ENCODE peak calls at places on chromosome 9, in nine cellular contexts. One of them, this sample, is unnamed. For H3K4me1, the result is how much of the 10 kb centered on the place peaks cover.

GRCh38 chr9:88011005-88011766 is 36.9 kb upstream of the CDK20 start:
- DNase-seq in esophagus muscularis mucosa: no peak
- DNase-seq in esophagus squamous epithelium: no peak
- DNase-seq in sigmoid colon: no peak
- DNase-seq in testis: peak
- DNase-seq in ovary: no peak
- DNase-seq in A549: peak
- DNase-seq in suprapubic skin: no peak
- DNase-seq in body of pancreas: no peak
- DNase-seq in this sample: no peak

GRCh38 chr9:137053944-137054931 is at the start of gene ENTPD2:
- DNase-seq in esophagus squamous epithelium: no peak
- DNase-seq in testis: peak
- DNase-seq in ovary: no peak
- DNase-seq in suprapubic skin: no peak
- DNase-seq in A549: no peak
- DNase-seq in esophagus muscularis mucosa: no peak
- DNase-seq in body of pancreas: peak
- DNase-seq in sigmoid colon: no peak
- DNase-seq in this sample: no peak

GRCh38 chr9:101465330-101465915 is 29.8 kb upstream of the ALDOB start:
- DNase-seq in body of pancreas: peak
- DNase-seq in testis: peak
- DNase-seq in A549: peak
- DNase-seq in suprapubic skin: no peak
- DNase-seq in sigmoid colon: no peak
- DNase-seq in ovary: no peak
- DNase-seq in esophagus muscularis mucosa: no peak
- DNase-seq in esophagus squamous epithelium: no peak
- DNase-seq in this sample: no peak

GRCh38 chr9:6029581-6029980 is 14.2 kb upstream of the RANBP6 start:
- DNase-seq in ovary: no peak
- DNase-seq in body of pancreas: no peak
- DNase-seq in A549: no peak
- DNase-seq in esophagus muscularis mucosa: no peak
- DNase-seq in suprapubic skin: no peak
- DNase-seq in sigmoid colon: no peak
- DNase-seq in testis: peak
- DNase-seq in esophagus squamous epithelium: no peak
- DNase-seq in this sample: no peak

GRCh38 chr9:4721736-4722135 is 19.3 kb downstream of the AK3 start:
- DNase-seq in A549: no peak
- DNase-seq in suprapubic skin: no peak
- DNase-seq in esophagus muscularis mucosa: no peak
- DNase-seq in body of pancreas: no peak
- DNase-seq in esophagus squamous epithelium: no peak
- DNase-seq in ovary: no peak
- DNase-seq in sigmoid colon: no peak
- DNase-seq in testis: no peak
- DNase-seq in this sample: no peak

GRCh38 chr9:93207326-93207814 is 23.4 kb downstream of the WNK2 start:
- DNase-seq in ovary: peak
- DNase-seq in sigmoid colon: peak
- DNase-seq in suprapubic skin: no peak
- DNase-seq in esophagus muscularis mucosa: no peak
- DNase-seq in A549: no peak
- DNase-seq in body of pancreas: no peak
- DNase-seq in testis: peak
- DNase-seq in esophagus squamous epithelium: no peak
- DNase-seq in this sample: peak

GRCh38 chr9:138077126-138077525 is 199.5 kb downstream of the CACNA1B start:
- DNase-seq in body of pancreas: no peak
- DNase-seq in testis: peak
- DNase-seq in esophagus muscularis mucosa: peak
- DNase-seq in A549: no peak
- DNase-seq in esophagus squamous epithelium: no peak
- DNase-seq in ovary: no peak
- DNase-seq in suprapubic skin: peak
- DNase-seq in sigmoid colon: peak
- DNase-seq in this sample: no peak

GRCh38 chr9:133693703-133694529 is 44.2 kb downstream of the SARDH start:
- DNase-seq in A549: no peak
- DNase-seq in esophagus muscularis mucosa: no peak
- DNase-seq in sigmoid colon: no peak
- DNase-seq in ovary: no peak
- DNase-seq in body of pancreas: no peak
- DNase-seq in esophagus squamous epithelium: no peak
- DNase-seq in suprapubic skin: no peak
- DNase-seq in testis: peak
- DNase-seq in this sample: no peak

GRCh38 chr9:27426717-27427645 is 97.1 kb upstream of the IFNK start:
- DNase-seq in body of pancreas: no peak
- DNase-seq in suprapubic skin: no peak
- DNase-seq in A549: peak
- DNase-seq in esophagus muscularis mucosa: no peak
- DNase-seq in sigmoid colon: no peak
- DNase-seq in ovary: no peak
- DNase-seq in testis: no peak
- DNase-seq in esophagus squamous epithelium: no peak
- DNase-seq in this sample: no peak

GRCh38 chr9:27430754-27431540 is 93.1 kb upstream of the IFNK start:
- DNase-seq in body of pancreas: no peak
- DNase-seq in esophagus squamous epithelium: no peak
- DNase-seq in esophagus muscularis mucosa: no peak
- DNase-seq in sigmoid colon: no peak
- DNase-seq in suprapubic skin: no peak
- DNase-seq in A549: no peak
- DNase-seq in ovary: no peak
- DNase-seq in testis: no peak
- DNase-seq in this sample: no peak

GRCh38 chr9:27431573-27431972 is 92.5 kb upstream of the IFNK start:
- DNase-seq in esophagus muscularis mucosa: no peak
- DNase-seq in suprapubic skin: no peak
- DNase-seq in esophagus squamous epithelium: no peak
- DNase-seq in testis: no peak
- DNase-seq in A549: no peak
- DNase-seq in body of pancreas: no peak
- DNase-seq in sigmoid colon: no peak
- DNase-seq in ovary: no peak
- DNase-seq in this sample: no peak

GRCh38 chr9:27429917-27430316 is 94.2 kb upstream of the IFNK start:
- DNase-seq in ovary: no peak
- DNase-seq in sigmoid colon: no peak
- DNase-seq in suprapubic skin: no peak
- DNase-seq in body of pancreas: no peak
- DNase-seq in esophagus muscularis mucosa: no peak
- DNase-seq in testis: no peak
- DNase-seq in A549: no peak
- DNase-seq in esophagus squamous epithelium: no peak
- DNase-seq in this sample: no peak

GRCh38 chr9:27429436-27429835 is 94.7 kb upstream of the IFNK start:
- DNase-seq in suprapubic skin: no peak
- DNase-seq in A549: no peak
- DNase-seq in body of pancreas: no peak
- DNase-seq in esophagus squamous epithelium: no peak
- DNase-seq in sigmoid colon: no peak
- DNase-seq in ovary: no peak
- DNase-seq in esophagus muscularis mucosa: no peak
- DNase-seq in testis: peak
- DNase-seq in this sample: no peak
- H3K4me1 ChIP-seq in suprapubic skin: half or more
- H3K4me1 ChIP-seq in A549: half or more
- H3K4me1 ChIP-seq in body of pancreas: under half
- H3K4me1 ChIP-seq in esophagus squamous epithelium: half or more
- H3K4me1 ChIP-seq in sigmoid colon: half or more
- H3K4me1 ChIP-seq in ovary: under half
- H3K4me1 ChIP-seq in esophagus muscularis mucosa: under half
- H3K4me1 ChIP-seq in testis: under half
- H3K4me1 ChIP-seq in this sample: under half

DNA sequence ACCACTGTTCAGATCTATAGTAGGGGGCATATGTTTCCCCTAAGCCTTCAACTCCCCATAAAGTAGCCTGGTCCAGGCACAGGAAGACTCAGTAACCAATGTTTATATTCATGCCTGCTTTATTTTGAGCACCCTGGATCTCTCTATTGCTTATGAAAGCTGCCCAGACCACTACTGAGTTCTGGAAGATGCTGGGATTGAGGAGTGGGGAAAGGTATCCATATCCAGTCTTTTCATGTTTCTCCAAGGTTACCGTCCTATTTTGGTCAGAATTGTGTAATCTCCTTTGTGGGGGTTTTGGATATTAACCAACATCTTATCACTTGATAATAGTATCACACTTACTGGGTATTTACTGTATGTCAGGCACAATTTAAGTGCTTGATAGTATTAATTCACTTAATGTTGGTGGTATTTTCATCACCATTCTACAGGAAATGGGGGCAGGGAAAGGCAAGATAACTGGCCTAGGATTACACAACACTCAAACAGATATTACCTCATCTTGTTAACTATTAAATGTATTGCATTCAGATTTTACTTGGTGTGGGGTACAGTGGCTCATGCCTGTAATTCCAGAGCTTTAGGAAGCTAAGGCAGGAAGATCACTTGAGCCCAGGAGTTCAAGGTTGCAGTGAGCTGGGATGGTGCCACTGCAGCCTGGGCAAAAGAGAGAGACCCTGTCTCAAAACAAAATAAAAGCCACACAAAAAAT is 36.3 kb downstream of the RUSC2 start:
- DNase-seq in body of pancreas: no peak
- DNase-seq in esophagus squamous epithelium: no peak
- DNase-seq in esophagus muscularis mucosa: no peak
- DNase-seq in suprapubic skin: no peak
- DNase-seq in testis: no peak
- DNase-seq in ovary: no peak
- DNase-seq in sigmoid colon: no peak
- DNase-seq in A549: no peak
- DNase-seq in this sample: no peak
- H3K27ac ChIP-seq in body of pancreas: peak
- H3K27ac ChIP-seq in esophagus squamous epithelium: peak
- H3K27ac ChIP-seq in esophagus muscularis mucosa: peak
- H3K27ac ChIP-seq in suprapubic skin: no peak
- H3K27ac ChIP-seq in testis: no peak
- H3K27ac ChIP-seq in ovary: no peak
- H3K27ac ChIP-seq in sigmoid colon: peak
- H3K27ac ChIP-seq in A549: peak
- H3K27ac ChIP-seq in this sample: peak

GRCh38 chr9:99104459-99105151 is at the start of gene TGFBR1:
- DNase-seq in body of pancreas: peak
- DNase-seq in esophagus squamous epithelium: peak
- DNase-seq in suprapubic skin: peak
- DNase-seq in testis: peak
- DNase-seq in ovary: peak
- DNase-seq in sigmoid colon: peak
- DNase-seq in A549: peak
- DNase-seq in esophagus muscularis mucosa: peak
- DNase-seq in this sample: peak

GRCh38 chr9:99103505-99103904 is 1.4 kb upstream of the TGFBR1 start:
- DNase-seq in ovary: no peak
- DNase-seq in body of pancreas: no peak
- DNase-seq in esophagus squamous epithelium: no peak
- DNase-seq in esophagus muscularis mucosa: no peak
- DNase-seq in suprapubic skin: no peak
- DNase-seq in sigmoid colon: no peak
- DNase-seq in A549: no peak
- DNase-seq in testis: no peak
- DNase-seq in this sample: no peak

GRCh38 chr9:99106044-99106375 is 1.1 kb downstream of the TGFBR1 start:
- DNase-seq in A549: no peak
- DNase-seq in ovary: no peak
- DNase-seq in sigmoid colon: no peak
- DNase-seq in suprapubic skin: no peak
- DNase-seq in esophagus squamous epithelium: no peak
- DNase-seq in esophagus muscularis mucosa: no peak
- DNase-seq in testis: no peak
- DNase-seq in body of pancreas: no peak
- DNase-seq in this sample: no peak

GRCh38 chr9:99103909-99104458 is 929 bp upstream of the TGFBR1 start:
- DNase-seq in suprapubic skin: peak
- DNase-seq in body of pancreas: peak
- DNase-seq in A549: no peak
- DNase-seq in ovary: peak
- DNase-seq in esophagus muscularis mucosa: no peak
- DNase-seq in sigmoid colon: no peak
- DNase-seq in esophagus squamous epithelium: no peak
- DNase-seq in testis: peak
- DNase-seq in this sample: no peak

GRCh38 chr9:99105152-99106043 is 485 bp downstream of the TGFBR1 start:
- DNase-seq in esophagus squamous epithelium: peak
- DNase-seq in body of pancreas: peak
- DNase-seq in esophagus muscularis mucosa: peak
- DNase-seq in testis: peak
- DNase-seq in suprapubic skin: peak
- DNase-seq in ovary: peak
- DNase-seq in A549: peak
- DNase-seq in sigmoid colon: peak
- DNase-seq in this sample: peak
- TF ChIP-seq POLR2A in esophagus squamous epithelium: peak
- TF ChIP-seq POLR2A in body of pancreas: peak
- TF ChIP-seq POLR2A in esophagus muscularis mucosa: peak
- TF ChIP-seq POLR2A in testis: no peak
- TF ChIP-seq POLR2A in suprapubic skin: no peak
- TF ChIP-seq POLR2A in ovary: no peak
- TF ChIP-seq POLR2A in A549: peak
- TF ChIP-seq POLR2A in sigmoid colon: no peak
- TF ChIP-seq POLR2A in this sample: no peak

GRCh38 chr9:129697111-129697955 is 31.9 kb downstream of the PRRX2 start:
- DNase-seq in esophagus squamous epithelium: no peak
- DNase-seq in suprapubic skin: peak
- DNase-seq in A549: peak
- DNase-seq in sigmoid colon: peak
- DNase-seq in esophagus muscularis mucosa: no peak
- DNase-seq in body of pancreas: peak
- DNase-seq in testis: peak
- DNase-seq in ovary: peak
- DNase-seq in this sample: no peak

GRCh38 chr9:129694265-129694664 is 28.8 kb downstream of the PRRX2 start:
- DNase-seq in A549: no peak
- DNase-seq in esophagus muscularis mucosa: no peak
- DNase-seq in suprapubic skin: no peak
- DNase-seq in testis: no peak
- DNase-seq in body of pancreas: no peak
- DNase-seq in esophagus squamous epithelium: no peak
- DNase-seq in ovary: no peak
- DNase-seq in sigmoid colon: no peak
- DNase-seq in this sample: no peak

GRCh38 chr9:129697956-129698757 is 32.7 kb downstream of the PRRX2 start:
- DNase-seq in A549: no peak
- DNase-seq in suprapubic skin: peak
- DNase-seq in ovary: peak
- DNase-seq in body of pancreas: peak
- DNase-seq in testis: no peak
- DNase-seq in esophagus muscularis mucosa: no peak
- DNase-seq in esophagus squamous epithelium: no peak
- DNase-seq in sigmoid colon: peak
- DNase-seq in this sample: peak

GRCh38 chr9:129695870-129696269 is 30.4 kb downstream of the PRRX2 start:
- DNase-seq in esophagus muscularis mucosa: no peak
- DNase-seq in esophagus squamous epithelium: no peak
- DNase-seq in sigmoid colon: no peak
- DNase-seq in A549: no peak
- DNase-seq in testis: no peak
- DNase-seq in body of pancreas: no peak
- DNase-seq in ovary: no peak
- DNase-seq in suprapubic skin: no peak
- DNase-seq in this sample: no peak

DNA sequence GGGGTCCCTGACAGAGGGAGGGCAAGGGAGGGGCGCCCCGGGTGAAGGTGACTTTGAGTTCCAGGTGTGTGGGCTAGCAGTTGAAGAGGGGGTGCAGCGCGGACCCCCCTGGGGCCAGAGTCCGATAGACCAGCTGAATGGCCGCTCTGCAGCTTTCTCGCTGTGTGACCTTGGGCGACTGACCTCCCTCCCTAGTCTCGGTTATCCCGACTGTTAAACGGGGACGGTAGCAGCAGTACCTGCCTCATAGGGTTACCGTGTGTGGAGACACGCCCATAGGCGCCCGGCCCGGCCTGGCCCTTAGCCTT is 31.3 kb downstream of the PRRX2 start:
- DNase-seq in body of pancreas: no peak
- DNase-seq in suprapubic skin: no peak
- DNase-seq in esophagus muscularis mucosa: no peak
- DNase-seq in testis: no peak
- DNase-seq in sigmoid colon: no peak
- DNase-seq in ovary: no peak
- DNase-seq in esophagus squamous epithelium: no peak
- DNase-seq in A549: no peak
- DNase-seq in this sample: no peak
- H3K4me1 ChIP-seq in body of pancreas: under half
- H3K4me1 ChIP-seq in suprapubic skin: under half
- H3K4me1 ChIP-seq in esophagus muscularis mucosa: under half
- H3K4me1 ChIP-seq in testis: under half
- H3K4me1 ChIP-seq in sigmoid colon: under half
- H3K4me1 ChIP-seq in ovary: under half
- H3K4me1 ChIP-seq in esophagus squamous epithelium: under half
- H3K4me1 ChIP-seq in A549: under half
- H3K4me1 ChIP-seq in this sample: under half